ENCODE peak calls at places on chromosomes 1 and 21, in six cellular contexts. S is mucosa of gallbladder, A is hepatic stellate cell, F is HFFc6, T is AG08396, U is left colon. J is an unnamed sample.

GRCh38 chr1:38239258-38239657 is 192.7 kb upstream of the POU3F1 start:
- DNase-seq in S (no peak), A (no peak), F (no peak), T (no peak), U (no peak), J (no peak)

GRCh38 chr1:114669562-114670082 is at the start of gene DENND2C:
- DNase-seq in S (no peak), A (no peak), F (no peak), T (no peak), U (no peak), J (peak)

GRCh38 chr1:153683853-153684252 is 5.4 kb downstream of the NPR1 start:
- DNase-seq in S (no peak), A (peak), F (peak), T (peak), U (no peak), J (no peak)

GRCh38 chr1:44719318-44719717 is 11.7 kb downstream of the RNU5D-1 start:
- DNase-seq in S (no peak), A (no peak), F (no peak), T (no peak), U (no peak), J (no peak)

GRCh38 chr1:228404107-228404720 is 2.4 kb downstream of the TRIM11 start:
- DNase-seq in S (no peak), A (no peak), F (no peak), T (no peak), U (no peak), J (no peak)

GRCh38 chr1:206498685-206499084 is 8.6 kb upstream of the RASSF5 start:
- DNase-seq in S (no peak), A (no peak), F (no peak), T (no peak), U (no peak), J (no peak)

GRCh38 chr21:33033961-33034413 is 8.3 kb downstream of the OLIG2 start:
- DNase-seq in S (no peak), A (no peak), F (no peak), T (no peak), U (no peak), J (no peak)

GRCh38 chr1:177286396-177286795 is 115.6 kb downstream of the BRINP2 start:
- DNase-seq in S (no peak), A (no peak), F (no peak), T (peak), U (no peak), J (no peak)

GRCh38 chr1:1627842-1628655 is 3.9 kb upstream of the MMP23B start:
- DNase-seq in S (peak), A (no peak), F (no peak), T (no peak), U (peak), J (peak)

GRCh38 chr21:42988234-42988965 is 14.0 kb downstream of the PKNOX1 start:
- DNase-seq in S (no peak), A (peak), F (peak), T (peak), U (no peak), J (peak)

GRCh38 chr21:35398366-35398982 is 349.4 kb upstream of the RUNX1 start:
- DNase-seq in S (no peak), A (peak), F (no peak), T (no peak), U (no peak), J (no peak)

GRCh38 chr21:41640756-41641509 is 125.9 kb downstream of the RIPK4 start:
- DNase-seq in S (no peak), A (peak), F (peak), T (peak), U (no peak), J (no peak)

GRCh38 chr1:181390350-181391080 is 92.8 kb upstream of the CACNA1E start:
- DNase-seq in S (peak), A (no peak), F (no peak), T (no peak), U (no peak), J (no peak)

GRCh38 chr1:192476802-192477298 is 98.7 kb upstream of the RGS1 start:
- DNase-seq in S (peak), A (no peak), F (no peak), T (no peak), U (no peak), J (no peak)

GRCh38 chr1:46134660-46135331 is 2.4 kb upstream of the PIK3R3 start:
- DNase-seq in S (no peak), A (no peak), F (peak), T (peak), U (no peak), J (no peak)

GRCh38 chr1:57007948-57008347 is 42.1 kb upstream of the C8B start:
- DNase-seq in S (no peak), A (no peak), F (no peak), T (no peak), U (no peak), J (no peak)

GRCh38 chr1:43366601-43367025 is 1.2 kb downstream of the ELOVL1 start:
- DNase-seq in S (no peak), A (no peak), F (no peak), T (peak), U (no peak), J (no peak)